ENCODE peak calls at places on chromosome 22, in five cellular contexts. C, A, D, J and N are unnamed samples.

GRCh38 chr22:48745842-48746788 is 1081.6 kb downstream of the BRD1 start:
- DNase-seq in C (no peak), A (no peak), D (no peak), J (no peak), N (no peak)

GRCh38 chr22:37300551-37301017 is 18.3 kb downstream of the CYTH4 start:
- DNase-seq in C (no peak), A (no peak), D (no peak), J (no peak), N (peak)

GRCh38 chr22:28999510-29000224 is 62.0 kb downstream of the C22orf31 start:
- DNase-seq in C (no peak), A (no peak), D (no peak), J (no peak), N (no peak)

GRCh38 chr22:41862530-41863266 is 29.8 kb downstream of the SREBF2 start:
- DNase-seq in C (no peak), A (peak), D (no peak), J (no peak), N (no peak)

GRCh38 chr22:44686873-44687600 is 15.0 kb upstream of the PRR5 start:
- DNase-seq in C (no peak), A (no peak), D (peak), J (no peak), N (no peak)

GRCh38 chr22:46004105-46004866 is 27.3 kb upstream of the WNT7B start:
- DNase-seq in C (no peak), A (no peak), D (no peak), J (no peak), N (no peak)

GRCh38 chr22:27241430-27242110 is 560.0 kb downstream of the MN1 start:
- DNase-seq in C (no peak), A (no peak), D (no peak), J (peak), N (no peak)

GRCh38 chr22:32557424-32557823 is 82.8 kb downstream of the FBXO7 start:
- DNase-seq in C (no peak), A (no peak), D (no peak), J (no peak), N (no peak)

GRCh38 chr22:37213941-37214340 is 1.7 kb upstream of the SSTR3 start:
- DNase-seq in C (no peak), A (no peak), D (no peak), J (no peak), N (no peak)

GRCh38 chr22:20813056-20813455 is 39.1 kb downstream of the SERPIND1 start:
- DNase-seq in C (no peak), A (no peak), D (no peak), J (no peak), N (no peak)

GRCh38 chr22:26471522-26471921 is 12.1 kb downstream of the HPS4 start:
- DNase-seq in C (no peak), A (no peak), D (peak), J (no peak), N (no peak)

GRCh38 chr22:50606561-50607365 is 6.2 kb downstream of the MAPK8IP2 start:
- DNase-seq in C (no peak), A (no peak), D (no peak), J (no peak), N (no peak)

GRCh38 chr22:47716890-47717615 is 954.6 kb downstream of the TBC1D22A start:
- DNase-seq in C (peak), A (no peak), D (no peak), J (no peak), N (no peak)

GRCh38 chr22:47168441-47168840 is 406.0 kb downstream of the TBC1D22A start:
- DNase-seq in C (no peak), A (no peak), D (no peak), J (no peak), N (no peak)

GRCh38 chr22:17576475-17576874 is 13.2 kb downstream of the SLC25A18 start:
- DNase-seq in C (no peak), A (no peak), D (no peak), J (no peak), N (no peak)

GRCh38 chr22:38788417-38788816 is 5.5 kb downstream of the DNAL4 start:
- DNase-seq in C (no peak), A (no peak), D (no peak), J (peak), N (no peak)

GRCh38 chr22:39690901-39691620 is 120.5 kb downstream of the CACNA1I start:
- DNase-seq in C (peak), A (no peak), D (no peak), J (peak), N (no peak)

GRCh38 chr22:28381427-28382167 is 298.0 kb downstream of the TTC28 start:
- DNase-seq in C (no peak), A (no peak), D (no peak), J (no peak), N (no peak)

GRCh38 chr22:46081831-46082210 is 68.5 kb upstream of the PPARA start:
- DNase-seq in C (no peak), A (no peak), D (no peak), J (no peak), N (no peak)

GRCh38 chr22:35399114-35399677 is 744 bp upstream of the MCM5 start:
- DNase-seq in C (no peak), A (no peak), D (no peak), J (peak), N (no peak)

GRCh38 chr22:45302047-45302446 is 7.7 kb upstream of the FAM118A start:
- DNase-seq in C (no peak), A (no peak), D (peak), J (no peak), N (no peak)

GRCh38 chr22:17390087-17390486 is 20.8 kb downstream of the CECR2 start:
- DNase-seq in C (no peak), A (no peak), D (no peak), J (no peak), N (no peak)

GRCh38 chr22:47695176-47695575 is 932.7 kb downstream of the TBC1D22A start:
- DNase-seq in C (no peak), A (peak), D (no peak), J (no peak), N (no peak)

GRCh38 chr22:34070051-34070450 is 149.8 kb upstream of the LARGE1 start:
- DNase-seq in C (no peak), A (no peak), D (no peak), J (no peak), N (no peak)

GRCh38 chr22:34072585-34072984 is 152.3 kb upstream of the LARGE1 start:
- DNase-seq in C (no peak), A (no peak), D (no peak), J (no peak), N (no peak)

GRCh38 chr22:34067031-34067430 is 146.8 kb upstream of the LARGE1 start:
- DNase-seq in C (no peak), A (no peak), D (no peak), J (no peak), N (no peak)

GRCh38 chr22:34068011-34068410 is 147.7 kb upstream of the LARGE1 start:
- DNase-seq in C (no peak), A (no peak), D (no peak), J (no peak), N (no peak)
- TF ChIP-seq REST in C (no peak), A (no peak), D (no peak), J (no peak), N (no peak)

GRCh38 chr22:30396871-30397655 is at the start of gene SEC14L2:
- DNase-seq in C (no peak), A (no peak), D (no peak), J (peak), N (no peak)
- TF ChIP-seq GABPA in C (no peak), A (no peak), D (no peak), J (no peak), N (no peak)

GRCh38 chr22:30879398-30879797 is 89.2 kb downstream of the MORC2 start:
- DNase-seq in C (peak), A (no peak), D (no peak), J (no peak), N (no peak)

GRCh38 chr22:30876221-30876751 is 92.3 kb downstream of the MORC2 start:
- DNase-seq in C (no peak), A (no peak), D (no peak), J (peak), N (no peak)

GRCh38 chr22:30878516-30879365 is 89.8 kb downstream of the MORC2 start:
- DNase-seq in C (peak), A (no peak), D (peak), J (peak), N (no peak)

GRCh38 chr22:30876925-30877553 is 91.5 kb downstream of the MORC2 start:
- DNase-seq in C (no peak), A (no peak), D (no peak), J (peak), N (no peak)

GRCh38 chr22:30877662-30878515 is 90.7 kb downstream of the MORC2 start:
- DNase-seq in C (no peak), A (no peak), D (no peak), J (peak), N (no peak)
- TF ChIP-seq REST in C (no peak), A (no peak), D (no peak), J (no peak), N (no peak)

GRCh38 chr22:30017375-30017774 is 62.9 kb upstream of the HORMAD2 start:
- DNase-seq in C (no peak), A (no peak), D (no peak), J (no peak), N (no peak)

GRCh38 chr22:30014244-30014643 is 66.0 kb upstream of the HORMAD2 start:
- DNase-seq in C (no peak), A (no peak), D (no peak), J (no peak), N (no peak)

GRCh38 chr22:30016596-30016995 is 63.7 kb upstream of the HORMAD2 start:
- DNase-seq in C (no peak), A (no peak), D (no peak), J (no peak), N (no peak)

GRCh38 chr22:30015229-30015797 is 65.0 kb upstream of the HORMAD2 start:
- DNase-seq in C (no peak), A (no peak), D (no peak), J (no peak), N (no peak)

DNA sequence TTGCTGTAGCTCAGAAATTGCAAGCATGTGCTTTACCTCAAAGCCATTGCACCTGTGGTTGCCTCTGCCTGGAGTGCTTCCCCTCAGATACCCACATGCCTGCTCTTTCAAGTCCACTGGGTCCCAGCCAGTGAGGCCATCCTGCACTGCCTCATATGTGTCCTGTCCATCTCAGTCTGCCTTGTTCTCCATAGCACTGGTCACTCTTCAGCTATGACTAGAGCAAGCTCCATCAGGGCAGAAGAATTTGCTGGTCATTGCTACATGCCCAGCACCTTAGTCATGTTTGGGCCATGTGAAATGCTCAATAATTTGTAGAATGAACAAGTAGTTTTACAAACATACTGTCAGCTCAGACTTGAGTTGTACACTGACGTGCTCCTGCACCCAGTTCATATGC is 64.4 kb upstream of the HORMAD2 start:
- DNase-seq in C (no peak), A (no peak), D (no peak), J (no peak), N (no peak)
- TF ChIP-seq GABPA in C (no peak), A (no peak), D (no peak), J (no peak), N (no peak)